ENCODE peak calls at places on chromosomes 12 and 14, in four cellular contexts. O is neuronal stem cell, Z is posterior vena cava, S is D341Med. T is an unnamed sample.

GRCh38 chr14:52852810-52853521 is 61.6 kb upstream of the GNPNAT1 start:
- DNase-seq in S (no peak), O (no peak), Z (no peak), T (no peak)

GRCh38 chr12:96063046-96063445 is 27.7 kb upstream of the LTA4H start:
- DNase-seq in Z (no peak), O (no peak), S (peak), T (no peak)

GRCh38 chr14:94517641-94518257 is 8.5 kb upstream of the SERPINA12 start:
- DNase-seq in S (no peak), Z (no peak), O (no peak), T (no peak)

GRCh38 chr14:38855513-38855912 is 247.5 kb downstream of the SEC23A start:
- DNase-seq in Z (no peak), O (no peak), S (no peak), T (no peak)

GRCh38 chr12:6195665-6196535 is 4.3 kb upstream of the CD9 start:
- DNase-seq in S (peak), O (peak), Z (peak), T (peak)

GRCh38 chr14:52328286-52328685 is 14.2 kb downstream of the PTGER2 start:
- DNase-seq in O (no peak), S (no peak), Z (no peak), T (no peak)

GRCh38 chr12:115426732-115427131 is 742.8 kb upstream of the TBX3 start:
- DNase-seq in Z (no peak), S (no peak), O (no peak), T (no peak)

GRCh38 chr12:48279601-48280000 is 71.1 kb downstream of the ZNF641 start:
- DNase-seq in Z (no peak), S (no peak), O (no peak), T (no peak)

GRCh38 chr12:3150308-3150670 is 73.1 kb downstream of the TSPAN9 start:
- DNase-seq in S (no peak), O (no peak), Z (no peak), T (no peak)

GRCh38 chr14:39267592-39268112 is 33.9 kb downstream of the MIA2 start:
- DNase-seq in S (no peak), Z (no peak), O (no peak), T (no peak)

GRCh38 chr12:110035534-110036104 is 12.7 kb downstream of the C12orf76 start:
- DNase-seq in S (no peak), O (no peak), Z (no peak), T (no peak)

GRCh38 chr12:9718968-9719367 is 13.9 kb downstream of the CLECL1 start:
- DNase-seq in S (no peak), O (no peak), Z (no peak), T (no peak)

GRCh38 chr12:96108321-96108720 is 72.9 kb upstream of the LTA4H start:
- DNase-seq in O (no peak), S (no peak), Z (no peak), T (no peak)

GRCh38 chr12:33439587-33440011 is at the start of gene SYT10:
- DNase-seq in Z (peak), S (peak), O (peak), T (peak)

GRCh38 chr12:12008232-12008850 is 62.4 kb upstream of the BCL2L14 start:
- DNase-seq in Z (no peak), O (no peak), S (no peak), T (no peak)

GRCh38 chr12:95731519-95731958 is 59.0 kb downstream of the NTN4 start:
- DNase-seq in O (no peak), S (no peak), Z (no peak), T (no peak)

GRCh38 chr12:91123236-91123635 is 11.9 kb upstream of the LUM start:
- DNase-seq in Z (no peak), O (no peak), S (no peak), T (no peak)

GRCh38 chr14:96722751-96723150 is 74.4 kb upstream of the VRK1 start:
- DNase-seq in O (no peak), Z (no peak), S (no peak), T (no peak)

GRCh38 chr12:120581998-120582397 is 796 bp upstream of the POP5 start:
- DNase-seq in S (no peak), Z (no peak), O (no peak), T (no peak)

GRCh38 chr12:70535896-70536374 is 101.3 kb downstream of the PTPRB start:
- DNase-seq in O (no peak), Z (no peak), S (no peak), T (no peak)

GRCh38 chr12:96457191-96457930 is 32.0 kb upstream of the CFAP54 start:
- DNase-seq in Z (no peak), S (no peak), O (no peak), T (no peak)